ENCODE peak calls at places on chromosomes 11 and 22, in ten cellular contexts. Z, J, R, O, V, C, K, P, M and A are unnamed samples.

GRCh38 chr22:36744791-36745190 is 31.1 kb downstream of the IFT27 start:
- DNase-seq in J (no peak), P (no peak), O (no peak), C (no peak), V (no peak), Z (no peak), K (peak), M (no peak), R (no peak), A (no peak)

GRCh38 chr11:72319261-72319660 is 75.3 kb upstream of the PHOX2A start:
- DNase-seq in M (no peak), O (no peak), C (no peak), V (no peak), R (no peak), Z (no peak), J (no peak), P (no peak), K (no peak), A (no peak)

GRCh38 chr11:61533401-61533800 is 24.9 kb downstream of the LRRC10B start:
- DNase-seq in K (no peak), J (no peak), O (no peak), R (no peak), Z (no peak), V (peak), C (no peak), P (no peak), M (no peak), A (peak)

GRCh38 chr11:128913806-128914205 is 22.6 kb downstream of the KCNJ5 start:
- DNase-seq in P (peak), R (no peak), J (no peak), O (no peak), M (no peak), K (no peak), V (no peak), Z (no peak), C (no peak), A (no peak)

GRCh38 chr11:102589047-102589459 is 36.1 kb downstream of the MMP20 start:
- DNase-seq in V (no peak), M (no peak), K (no peak), O (no peak), P (no peak), J (no peak), C (no peak), R (no peak), Z (no peak), A (no peak)

GRCh38 chr11:76391039-76391438 is 9.9 kb downstream of the GVQW3 start:
- DNase-seq in O (no peak), K (no peak), M (no peak), C (no peak), Z (no peak), R (no peak), J (no peak), V (no peak), P (no peak), A (no peak)

GRCh38 chr11:68481579-68482240 is 21.2 kb downstream of the PPP6R3 start:
- DNase-seq in M (no peak), R (no peak), Z (no peak), V (no peak), P (no peak), J (no peak), C (no peak), K (no peak), O (no peak), A (no peak)

GRCh38 chr22:30390974-30391691 is 3.9 kb upstream of the RNF215 start:
- DNase-seq in R (no peak), M (no peak), K (no peak), J (peak), V (peak), O (peak), P (peak), Z (peak), C (peak), A (peak)

GRCh38 chr11:86116996-86117705 is 48.3 kb upstream of the PICALM start:
- DNase-seq in R (no peak), V (no peak), C (no peak), O (no peak), K (no peak), M (no peak), J (no peak), Z (no peak), P (no peak), A (no peak)

GRCh38 chr11:27397619-27398412 is 34.8 kb upstream of the CCDC34 start:
- DNase-seq in K (no peak), J (no peak), R (no peak), P (no peak), V (no peak), M (no peak), O (no peak), C (no peak), Z (peak), A (no peak)

GRCh38 chr11:103877221-103877620 is 159.2 kb upstream of the DDI1 start:
- DNase-seq in Z (peak), J (no peak), P (no peak), V (no peak), M (peak), K (no peak), C (no peak), R (no peak), O (no peak), A (no peak)

GRCh38 chr11:125470355-125470754 is 25.7 kb downstream of the FEZ1 start:
- DNase-seq in M (no peak), Z (no peak), K (no peak), J (no peak), O (no peak), V (no peak), C (no peak), R (no peak), P (no peak), A (no peak)

GRCh38 chr11:23765862-23766261 is 731.0 kb upstream of the LUZP2 start:
- DNase-seq in C (no peak), P (no peak), O (no peak), R (no peak), J (no peak), V (no peak), Z (no peak), K (no peak), M (no peak), A (no peak)

GRCh38 chr11:2122222-2122906 is 16.8 kb downstream of the IGF2 start:
- DNase-seq in M (no peak), C (peak), V (no peak), R (peak), K (no peak), Z (peak), O (no peak), J (no peak), P (peak), A (no peak)

GRCh38 chr11:5151713-5152153 is 2.8 kb downstream of the OR52A1 start:
- DNase-seq in R (no peak), J (no peak), O (no peak), Z (no peak), K (no peak), V (no peak), C (no peak), M (no peak), P (no peak), A (no peak)

GRCh38 chr11:116948375-116948774 is 111.0 kb upstream of the APOA1 start:
- DNase-seq in M (no peak), P (no peak), O (no peak), J (peak), C (no peak), Z (no peak), K (no peak), R (no peak), V (no peak), A (no peak)

GRCh38 chr22:19871023-19871844 is 16.6 kb upstream of the GNB1L start:
- DNase-seq in R (peak), O (no peak), J (no peak), V (no peak), P (peak), K (peak), C (peak), Z (no peak), M (no peak), A (no peak)

GRCh38 chr22:35783943-35784614 is 66.4 kb downstream of the APOL5 start:
- DNase-seq in J (no peak), Z (no peak), K (no peak), P (no peak), O (no peak), C (no peak), R (no peak), V (no peak), M (no peak), A (no peak)

GRCh38 chr22:46801331-46801811 is 38.9 kb downstream of the TBC1D22A start:
- DNase-seq in C (no peak), M (no peak), P (peak), K (peak), Z (no peak), V (no peak), O (no peak), J (no peak), R (no peak), A (no peak)

GRCh38 chr11:57556041-57556440 is 11.4 kb downstream of the UBE2L6 start:
- DNase-seq in K (no peak), M (no peak), J (no peak), V (no peak), C (no peak), O (no peak), P (no peak), R (no peak), Z (no peak), A (no peak)

GRCh38 chr11:102551188-102551781 is 20.7 kb upstream of the MMP7 start:
- DNase-seq in O (no peak), C (no peak), K (no peak), R (no peak), J (no peak), V (no peak), Z (no peak), P (no peak), M (no peak), A (no peak)

GRCh38 chr22:47374273-47374771 is 611.9 kb downstream of the TBC1D22A start:
- DNase-seq in Z (no peak), O (no peak), C (no peak), R (peak), J (no peak), V (no peak), M (no peak), K (peak), P (peak), A (no peak)

GRCh38 chr11:107648247-107648646 is 57.3 kb downstream of the ELMOD1 start:
- DNase-seq in V (no peak), R (no peak), J (no peak), P (no peak), O (peak), M (no peak), C (no peak), Z (no peak), K (no peak), A (no peak)

GRCh38 chr11:69293819-69294505 is at the start of gene MYEOV:
- DNase-seq in K (no peak), M (no peak), O (peak), C (peak), R (peak), Z (peak), V (no peak), P (peak), J (peak), A (peak)

GRCh38 chr11:121328213-121328966 is 35.8 kb downstream of the SC5D start:
- DNase-seq in V (no peak), Z (no peak), O (no peak), M (peak), R (no peak), J (no peak), P (no peak), C (no peak), K (no peak), A (no peak)

GRCh38 chr11:6663794-6664478 is 8.3 kb upstream of the DCHS1 start:
- DNase-seq in R (no peak), P (no peak), V (no peak), Z (no peak), O (no peak), C (no peak), K (no peak), M (no peak), J (no peak), A (no peak)

GRCh38 chr11:135075740-135076139 is 663.7 kb upstream of the B3GAT1 start:
- DNase-seq in R (peak), M (no peak), K (no peak), Z (peak), J (peak), O (peak), C (peak), P (peak), V (no peak), A (peak)

GRCh38 chr11:70913715-70914231 is 338.6 kb downstream of the SHANK2 start:
- DNase-seq in C (peak), J (no peak), P (peak), K (peak), Z (no peak), R (peak), V (no peak), M (no peak), O (peak), A (peak)

GRCh38 chr11:119051440-119052162 is 5.4 kb downstream of the HYOU1 start:
- DNase-seq in O (no peak), R (no peak), V (no peak), P (peak), C (no peak), K (no peak), Z (no peak), M (no peak), J (no peak), A (no peak)

GRCh38 chr22:50485221-50486131 is 1.2 kb upstream of the MIOX start:
- DNase-seq in R (peak), K (no peak), Z (no peak), J (no peak), O (no peak), C (no peak), M (no peak), V (no peak), P (no peak), A (peak)

GRCh38 chr11:35282226-35282882 is 137.0 kb downstream of the SLC1A2 start:
- DNase-seq in C (no peak), Z (no peak), J (no peak), R (no peak), M (no peak), P (no peak), O (no peak), K (no peak), V (no peak), A (no peak)

GRCh38 chr11:44814881-44815592 is 88.3 kb downstream of the TSPAN18 start:
- DNase-seq in C (no peak), K (no peak), Z (no peak), O (no peak), P (peak), M (no peak), J (no peak), V (no peak), R (no peak), A (no peak)

GRCh38 chr11:119258180-119258579 is 52.0 kb downstream of the CBL start:
- DNase-seq in O (peak), K (no peak), J (no peak), P (no peak), V (no peak), R (no peak), Z (no peak), M (no peak), C (no peak), A (no peak)

GRCh38 chr11:60389279-60389910 is 6.9 kb upstream of the MS4A14 start:
- DNase-seq in J (no peak), M (no peak), K (no peak), Z (no peak), R (no peak), V (no peak), P (no peak), C (no peak), O (no peak), A (no peak)

GRCh38 chr22:19803736-19804267 is 43.2 kb downstream of the TBX1 start:
- DNase-seq in V (no peak), C (no peak), O (no peak), Z (no peak), K (no peak), M (no peak), R (peak), P (peak), J (no peak), A (no peak)

GRCh38 chr11:5967708-5968107 is 586 bp downstream of the OR56A5 start:
- DNase-seq in P (no peak), V (no peak), Z (no peak), M (no peak), C (no peak), K (no peak), O (no peak), R (no peak), J (no peak), A (no peak)

GRCh38 chr11:47330002-47330911 is 22.2 kb downstream of the MYBPC3 start:
- DNase-seq in Z (peak), V (no peak), K (no peak), M (no peak), C (no peak), P (peak), R (no peak), O (peak), J (no peak), A (peak)
- TF ChIP-seq POLR2AphosphoS5 in Z (no peak), V (no peak), K (no peak), M (no peak), C (no peak), P (peak), R (no peak), O (no peak), J (no peak), A (no peak)

GRCh38 chr11:921921-922678 is 3.6 kb upstream of the AP2A2 start:
- DNase-seq in R (no peak), P (no peak), V (no peak), Z (no peak), J (no peak), C (no peak), M (no peak), K (no peak), O (no peak), A (no peak)

GRCh38 chr11:914747-915493 is 4.3 kb upstream of the CHID1 start:
- DNase-seq in K (peak), C (no peak), P (peak), R (peak), J (no peak), V (no peak), M (no peak), Z (no peak), O (no peak), A (peak)

GRCh38 chr11:913043-913442 is 2.4 kb upstream of the CHID1 start:
- DNase-seq in P (no peak), R (no peak), O (no peak), V (no peak), Z (no peak), K (no peak), J (no peak), C (no peak), M (no peak), A (no peak)

GRCh38 chr11:914204-914603 is 3.6 kb upstream of the CHID1 start:
- DNase-seq in M (no peak), J (no peak), Z (no peak), V (no peak), O (no peak), P (peak), R (no peak), C (no peak), K (no peak), A (no peak)

GRCh38 chr11:917426-917825 is 6.8 kb upstream of the CHID1 start:
- DNase-seq in R (peak), K (no peak), C (no peak), P (no peak), V (no peak), O (no peak), Z (no peak), M (no peak), J (no peak), A (no peak)
- TF ChIP-seq POLR2AphosphoS5 in R (no peak), K (no peak), C (no peak), P (no peak), V (no peak), O (no peak), Z (no peak), M (no peak), J (no peak), A (no peak)

GRCh38 chr11:110296226-110297081 is at the start of gene RDX:
- DNase-seq in R (peak), C (peak), V (peak), M (no peak), K (peak), O (peak), J (peak), P (peak), Z (peak), A (peak)
- TF ChIP-seq POLR2AphosphoS5 in R (no peak), C (peak), V (no peak), M (peak), K (peak), O (peak), J (peak), P (peak), Z (peak), A (no peak)

DNA sequence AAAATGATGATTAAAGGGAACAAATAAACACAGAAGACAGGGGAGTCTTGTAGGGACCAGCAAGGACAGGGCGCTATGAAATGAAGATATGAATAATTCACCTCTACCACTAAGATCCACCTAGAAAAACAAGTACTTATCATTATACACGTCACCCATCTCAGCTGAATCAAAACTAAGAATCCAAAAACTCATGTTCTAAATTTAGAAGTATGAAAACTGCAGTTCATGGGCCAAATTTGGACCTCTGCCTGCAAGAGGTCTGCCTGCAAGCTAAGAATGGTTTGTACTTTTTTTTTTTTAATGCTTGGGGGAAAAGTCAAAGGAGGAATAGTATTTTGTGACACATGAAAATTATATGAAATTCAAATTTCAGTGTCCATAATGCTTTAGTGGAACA is 11.9 kb downstream of the PLAAT3 start:
- DNase-seq in Z (no peak), V (no peak), R (no peak), K (no peak), P (no peak), J (no peak), C (no peak), M (peak), O (no peak), A (no peak)
- TF ChIP-seq POLR2AphosphoS5 in Z (no peak), V (no peak), R (no peak), K (no peak), P (no peak), J (no peak), C (no peak), M (no peak), O (no peak), A (no peak)

DNA sequence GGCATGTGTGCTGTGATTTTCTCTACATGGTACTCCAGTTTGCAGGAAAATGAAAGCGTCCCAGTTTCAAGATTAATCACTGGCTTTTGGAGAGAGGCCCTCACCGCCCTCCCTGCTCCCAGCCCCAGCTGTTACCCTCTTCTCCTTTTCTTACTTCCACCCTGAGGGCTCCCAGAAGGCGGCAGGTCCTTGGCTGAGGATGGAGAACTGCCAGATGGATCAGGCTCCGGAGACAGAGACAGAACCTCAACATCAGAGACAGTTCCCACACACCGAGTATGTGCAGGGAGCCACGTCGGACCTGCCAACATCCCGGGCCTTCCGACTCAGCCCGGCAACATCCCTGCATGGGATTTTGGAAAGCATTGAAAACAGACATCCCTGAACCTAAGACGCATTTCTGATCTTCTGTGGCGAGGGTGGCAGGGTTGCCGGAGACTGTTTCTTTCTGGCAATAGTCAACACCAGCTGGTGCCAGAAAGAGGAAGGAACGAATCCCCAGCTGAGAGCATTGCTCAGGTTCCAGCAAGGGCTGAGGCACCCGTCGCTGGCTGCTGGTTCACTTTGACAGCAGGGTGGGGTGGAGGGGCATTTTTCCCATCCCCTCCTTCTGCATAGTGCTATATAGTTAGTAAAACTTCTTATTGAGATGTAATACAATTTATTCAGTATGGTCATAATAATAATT is 467.1 kb downstream of the MIAT start:
- DNase-seq in M (no peak), P (no peak), V (no peak), Z (no peak), O (no peak), J (no peak), R (no peak), K (peak), C (no peak), A (no peak)
- TF ChIP-seq POLR2AphosphoS5 in M (peak), P (no peak), V (no peak), Z (no peak), O (no peak), J (no peak), R (no peak), K (no peak), C (no peak), A (no peak)

GRCh38 chr22:24894220-24894975 is 52.1 kb downstream of the LHFPL7 start:
- DNase-seq in C (no peak), V (peak), M (peak), P (no peak), Z (peak), O (peak), J (peak), R (no peak), K (peak), A (peak)

GRCh38 chr22:24893341-24894070 is 53.0 kb downstream of the LHFPL7 start:
- DNase-seq in M (no peak), P (no peak), K (no peak), J (no peak), R (peak), O (no peak), V (no peak), C (no peak), Z (no peak), A (no peak)

GRCh38 chr22:24894998-24895397 is 51.5 kb downstream of the LHFPL7 start:
- DNase-seq in C (no peak), R (peak), O (peak), M (no peak), P (no peak), Z (peak), K (peak), V (peak), J (peak), A (peak)
- TF ChIP-seq POLR2AphosphoS5 in C (no peak), R (no peak), O (no peak), M (no peak), P (no peak), Z (peak), K (no peak), V (no peak), J (no peak), A (no peak)

GRCh38 chr11:123056835-123057491 is 5.0 kb downstream of the HSPA8 start:
- DNase-seq in J (no peak), O (no peak), Z (no peak), C (no peak), V (no peak), K (no peak), M (no peak), R (no peak), P (no peak), A (no peak)
- TF ChIP-seq POLR2AphosphoS5 in J (peak), O (no peak), Z (peak), C (no peak), V (no peak), K (no peak), M (no peak), R (no peak), P (no peak), A (no peak)